ENCODE peak calls at places on chromosomes 13 and 19, in eight cellular contexts. One of them, this sample, is unnamed.

GRCh38 chr19:46958542-46958941 is 61.1 kb upstream of the NPAS1 start:
- DNase-seq in astrocyte: peak; percentile 39
- DNase-seq in ascending aorta: no peak
- DNase-seq in cardiac muscle cell: no peak
- DNase-seq in adrenal gland: no peak
- DNase-seq in small intestine: no peak
- DNase-seq in AG04450: no peak
- DNase-seq in thoracic aorta: no peak
- DNase-seq in this sample: no peak

GRCh38 chr13:40660270-40660669 is 6.2 kb downstream of the FOXO1 start:
- DNase-seq in astrocyte: no peak
- DNase-seq in ascending aorta: no peak
- DNase-seq in cardiac muscle cell: no peak
- DNase-seq in adrenal gland: no peak
- DNase-seq in small intestine: no peak
- DNase-seq in AG04450: no peak
- DNase-seq in thoracic aorta: no peak
- DNase-seq in this sample: no peak

GRCh38 chr13:19618925-19619324 is 14.5 kb upstream of the MPHOSPH8 start:
- DNase-seq in astrocyte: no peak
- DNase-seq in ascending aorta: no peak
- DNase-seq in cardiac muscle cell: no peak
- DNase-seq in adrenal gland: no peak
- DNase-seq in small intestine: peak; percentile 54
- DNase-seq in AG04450: no peak
- DNase-seq in thoracic aorta: no peak
- DNase-seq in this sample: peak; percentile 33

GRCh38 chr13:104408733-104409132 is 1342.5 kb upstream of the SLC10A2 start:
- DNase-seq in astrocyte: peak; percentile 53
- DNase-seq in ascending aorta: no peak
- DNase-seq in cardiac muscle cell: no peak
- DNase-seq in adrenal gland: no peak
- DNase-seq in small intestine: no peak
- DNase-seq in AG04450: no peak
- DNase-seq in thoracic aorta: no peak
- DNase-seq in this sample: no peak

GRCh38 chr13:23658929-23659541 is 88.8 kb downstream of the TNFRSF19 start:
- DNase-seq in astrocyte: no peak
- DNase-seq in ascending aorta: no peak
- DNase-seq in cardiac muscle cell: no peak
- DNase-seq in adrenal gland: peak; percentile 27
- DNase-seq in small intestine: no peak
- DNase-seq in AG04450: no peak
- DNase-seq in thoracic aorta: no peak
- DNase-seq in this sample: no peak

GRCh38 chr19:17097593-17098126 is 22.1 kb downstream of the MYO9B start:
- DNase-seq in astrocyte: no peak
- DNase-seq in ascending aorta: no peak
- DNase-seq in cardiac muscle cell: peak; percentile 68
- DNase-seq in adrenal gland: peak; percentile 76
- DNase-seq in small intestine: peak; percentile 33
- DNase-seq in AG04450: no peak
- DNase-seq in thoracic aorta: no peak
- DNase-seq in this sample: no peak

GRCh38 chr19:21704320-21704719 is 63.1 kb downstream of the ZNF100 start:
- DNase-seq in astrocyte: no peak
- DNase-seq in ascending aorta: no peak
- DNase-seq in cardiac muscle cell: no peak
- DNase-seq in adrenal gland: no peak
- DNase-seq in small intestine: no peak
- DNase-seq in AG04450: no peak
- DNase-seq in thoracic aorta: no peak
- DNase-seq in this sample: no peak

GRCh38 chr13:113991676-113992179 is 17.9 kb upstream of the C13orf46 start:
- DNase-seq in astrocyte: no peak
- DNase-seq in ascending aorta: no peak
- DNase-seq in cardiac muscle cell: no peak
- DNase-seq in adrenal gland: no peak
- DNase-seq in small intestine: no peak
- DNase-seq in AG04450: no peak
- DNase-seq in thoracic aorta: no peak
- DNase-seq in this sample: no peak

GRCh38 chr13:50401721-50402510 is 386.7 kb downstream of the KCNRG start:
- DNase-seq in astrocyte: peak; percentile 84
- DNase-seq in ascending aorta: no peak
- DNase-seq in cardiac muscle cell: no peak
- DNase-seq in adrenal gland: no peak
- DNase-seq in small intestine: no peak
- DNase-seq in AG04450: no peak
- DNase-seq in thoracic aorta: no peak
- DNase-seq in this sample: no peak

GRCh38 chr13:28558567-28558966 is 63.6 kb upstream of the FLT1 start:
- DNase-seq in astrocyte: peak; percentile 42
- DNase-seq in ascending aorta: no peak
- DNase-seq in cardiac muscle cell: no peak
- DNase-seq in adrenal gland: no peak
- DNase-seq in small intestine: no peak
- DNase-seq in AG04450: no peak
- DNase-seq in thoracic aorta: no peak
- DNase-seq in this sample: no peak

GRCh38 chr19:19510432-19510831 is 4.9 kb downstream of the TSSK6 start:
- DNase-seq in astrocyte: no peak
- DNase-seq in ascending aorta: no peak
- DNase-seq in cardiac muscle cell: no peak
- DNase-seq in adrenal gland: peak; percentile 61
- DNase-seq in small intestine: no peak
- DNase-seq in AG04450: no peak
- DNase-seq in thoracic aorta: no peak
- DNase-seq in this sample: peak; percentile 53

DNA sequence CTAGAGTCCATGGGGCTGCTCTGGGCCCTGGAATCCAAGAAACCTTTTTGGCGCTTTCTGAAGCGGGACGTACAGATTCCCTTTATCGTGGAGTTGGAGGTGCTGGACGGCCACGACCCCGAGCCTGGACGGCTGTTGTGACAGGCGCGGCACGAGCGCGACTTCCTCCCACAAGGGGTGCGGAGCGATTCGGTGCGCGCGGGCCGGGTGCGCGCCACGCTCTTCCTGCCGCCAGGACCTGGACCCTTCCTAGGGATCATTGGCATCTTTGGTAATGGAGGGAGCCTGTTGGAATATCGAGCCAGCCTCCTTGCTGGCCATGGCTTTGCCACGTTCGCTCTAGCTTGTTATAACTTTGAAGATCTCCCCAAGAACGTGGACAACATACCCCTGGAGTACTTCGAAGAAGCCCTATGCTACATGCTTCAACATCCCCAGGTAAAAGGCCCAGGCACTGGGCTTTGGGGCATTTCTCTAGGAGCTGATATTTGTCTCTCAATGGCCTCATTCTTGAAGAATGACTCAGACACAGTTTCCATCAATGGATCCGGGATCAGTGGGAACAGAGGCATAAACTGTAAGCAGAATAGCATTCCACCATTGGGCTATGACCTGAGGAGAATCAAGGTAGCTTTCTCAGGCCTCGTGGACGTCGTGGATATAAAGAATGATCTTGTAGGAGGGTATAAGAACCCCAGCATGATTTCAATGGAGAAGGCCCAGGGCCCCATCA is 3.5 kb upstream of the ZFP82 start:
- DNase-seq in astrocyte: peak; percentile 14
- DNase-seq in ascending aorta: no peak
- DNase-seq in cardiac muscle cell: no peak
- DNase-seq in adrenal gland: no peak
- DNase-seq in small intestine: no peak
- DNase-seq in AG04450: no peak
- DNase-seq in thoracic aorta: no peak
- DNase-seq in this sample: no peak
- H3K27ac ChIP-seq in astrocyte: no peak overlapping the region
- H3K27ac ChIP-seq in ascending aorta: peak overlapping the region; percentile 71
- H3K27ac ChIP-seq in cardiac muscle cell: no peak overlapping the region
- H3K27ac ChIP-seq in adrenal gland: peak overlapping the region; percentile 44
- H3K27ac ChIP-seq in small intestine: no peak overlapping the region
- H3K27ac ChIP-seq in AG04450: no peak overlapping the region
- H3K27ac ChIP-seq in thoracic aorta: no peak overlapping the region
- H3K27ac ChIP-seq in this sample: peak overlapping the region; percentile 35

DNA sequence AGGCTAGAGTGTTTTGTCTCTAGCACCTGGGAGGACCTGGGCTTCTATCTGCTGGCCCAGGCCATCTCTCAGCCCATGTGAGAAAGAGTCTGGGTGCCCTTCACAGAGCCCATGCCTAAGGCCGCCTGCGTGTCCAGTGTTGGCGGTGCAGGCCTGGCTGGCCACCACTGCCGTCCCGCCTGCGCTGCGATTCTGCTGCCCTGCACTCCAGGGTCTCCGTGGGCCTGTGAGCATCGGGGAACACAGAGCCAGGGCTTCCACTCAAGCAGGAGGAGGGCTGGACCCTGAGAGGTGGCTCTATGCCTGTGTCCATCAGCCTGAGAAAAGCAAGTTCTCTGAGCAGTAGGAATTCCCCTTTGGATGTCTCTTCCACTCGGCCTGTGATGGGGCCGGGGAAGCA is 94.0 kb downstream of the RAB20 start:
- DNase-seq in astrocyte: no peak
- DNase-seq in ascending aorta: no peak
- DNase-seq in cardiac muscle cell: no peak
- DNase-seq in adrenal gland: no peak
- DNase-seq in small intestine: no peak
- DNase-seq in AG04450: no peak
- DNase-seq in thoracic aorta: no peak
- DNase-seq in this sample: no peak
- H3K27ac ChIP-seq in astrocyte: no peak overlapping the region
- H3K27ac ChIP-seq in ascending aorta: no peak overlapping the region
- H3K27ac ChIP-seq in cardiac muscle cell: no peak overlapping the region
- H3K27ac ChIP-seq in adrenal gland: no peak overlapping the region
- H3K27ac ChIP-seq in small intestine: no peak overlapping the region
- H3K27ac ChIP-seq in AG04450: no peak overlapping the region
- H3K27ac ChIP-seq in thoracic aorta: no peak overlapping the region
- H3K27ac ChIP-seq in this sample: no peak overlapping the region

GRCh38 chr19:39498262-39499081 is at the start of gene DLL3:
- DNase-seq in astrocyte: no peak
- DNase-seq in ascending aorta: no peak
- DNase-seq in cardiac muscle cell: peak; percentile 22
- DNase-seq in adrenal gland: no peak
- DNase-seq in small intestine: peak; percentile 18
- DNase-seq in AG04450: no peak
- DNase-seq in thoracic aorta: no peak
- DNase-seq in this sample: peak; percentile 77
- H3K27ac ChIP-seq in astrocyte: no peak within 1 kb of the TSS
- H3K27ac ChIP-seq in ascending aorta: no peak within 1 kb of the TSS
- H3K27ac ChIP-seq in cardiac muscle cell: no peak within 1 kb of the TSS
- H3K27ac ChIP-seq in adrenal gland: no peak within 1 kb of the TSS
- H3K27ac ChIP-seq in small intestine: no peak within 1 kb of the TSS
- H3K27ac ChIP-seq in AG04450: no peak within 1 kb of the TSS
- H3K27ac ChIP-seq in thoracic aorta: no peak within 1 kb of the TSS
- H3K27ac ChIP-seq in this sample: peak within 1 kb of the TSS; percentile 78

DNA sequence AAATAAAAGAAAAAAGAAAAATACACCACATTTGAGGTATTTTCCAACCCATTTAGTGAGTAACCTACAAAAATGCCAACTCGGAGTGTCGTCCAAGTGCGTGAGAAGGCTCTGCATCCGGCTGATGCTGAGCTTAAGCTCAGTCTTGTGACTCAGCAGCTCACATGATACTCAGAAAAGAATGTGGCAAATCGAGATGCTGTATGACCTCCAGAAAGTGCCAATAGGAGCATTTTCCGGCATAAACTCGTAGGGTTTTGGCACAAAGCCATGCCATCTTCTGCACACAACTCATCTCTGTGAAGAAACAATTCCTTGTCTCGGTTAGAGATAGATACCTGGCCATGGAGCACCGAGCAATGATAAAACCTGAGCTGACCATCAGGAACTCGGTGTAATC is 58.5 kb downstream of the TRPM4 start:
- DNase-seq in astrocyte: peak; percentile 68
- DNase-seq in ascending aorta: no peak
- DNase-seq in cardiac muscle cell: no peak
- DNase-seq in adrenal gland: no peak
- DNase-seq in small intestine: no peak
- DNase-seq in AG04450: no peak
- DNase-seq in thoracic aorta: no peak
- DNase-seq in this sample: no peak
- H3K27ac ChIP-seq in astrocyte: no peak overlapping the region
- H3K27ac ChIP-seq in ascending aorta: no peak overlapping the region
- H3K27ac ChIP-seq in cardiac muscle cell: no peak overlapping the region
- H3K27ac ChIP-seq in adrenal gland: no peak overlapping the region
- H3K27ac ChIP-seq in small intestine: no peak overlapping the region
- H3K27ac ChIP-seq in AG04450: no peak overlapping the region
- H3K27ac ChIP-seq in thoracic aorta: no peak overlapping the region
- H3K27ac ChIP-seq in this sample: no peak overlapping the region

GRCh38 chr19:11420429-11420893 is 1.3 kb upstream of the RGL3 start:
- DNase-seq in astrocyte: no peak
- DNase-seq in ascending aorta: no peak
- DNase-seq in cardiac muscle cell: peak; percentile 30
- DNase-seq in adrenal gland: peak; percentile 80
- DNase-seq in small intestine: no peak
- DNase-seq in AG04450: no peak
- DNase-seq in thoracic aorta: no peak
- DNase-seq in this sample: no peak
- H3K27ac ChIP-seq in astrocyte: no peak overlapping the region
- H3K27ac ChIP-seq in ascending aorta: peak overlapping the region; percentile 79
- H3K27ac ChIP-seq in cardiac muscle cell: no peak overlapping the region
- H3K27ac ChIP-seq in adrenal gland: peak overlapping the region; percentile 78
- H3K27ac ChIP-seq in small intestine: no peak overlapping the region
- H3K27ac ChIP-seq in AG04450: no peak overlapping the region
- H3K27ac ChIP-seq in thoracic aorta: peak overlapping the region; percentile 25
- H3K27ac ChIP-seq in this sample: no peak overlapping the region

GRCh38 chr13:33227927-33228644 is 57.5 kb downstream of the STARD13 start:
- DNase-seq in astrocyte: no peak
- DNase-seq in ascending aorta: no peak
- DNase-seq in cardiac muscle cell: no peak
- DNase-seq in adrenal gland: no peak
- DNase-seq in small intestine: no peak
- DNase-seq in AG04450: no peak
- DNase-seq in thoracic aorta: no peak
- DNase-seq in this sample: no peak
- H3K27ac ChIP-seq in astrocyte: peak overlapping the region; percentile 92
- H3K27ac ChIP-seq in ascending aorta: no peak overlapping the region
- H3K27ac ChIP-seq in cardiac muscle cell: no peak overlapping the region
- H3K27ac ChIP-seq in adrenal gland: no peak overlapping the region
- H3K27ac ChIP-seq in small intestine: no peak overlapping the region
- H3K27ac ChIP-seq in AG04450: no peak overlapping the region
- H3K27ac ChIP-seq in thoracic aorta: no peak overlapping the region
- H3K27ac ChIP-seq in this sample: no peak overlapping the region

This sample was measured in WERI-Rb-1.